ENCODE peak calls at places on chromosomes 6 and 20, in eight cellular contexts. W is adrenal gland, V is Peyer's patch, M is H9, B is pancreas, P is AG04450, K is H1, E is hepatocyte. Y is an unnamed sample. For H3K9me3, the result is how much of the 10 kb centered on the place peaks cover.

GRCh38 chr6:168280899-168281245 is 38.7 kb downstream of the DACT2 start:
- DNase-seq in W (no peak), V (peak), M (no peak), B (no peak), P (no peak), K (no peak), E (no peak), Y (no peak)

GRCh38 chr6:72446427-72446826 is 175.4 kb upstream of the KCNQ5 start:
- DNase-seq in W (no peak), V (no peak), M (no peak), B (no peak), P (no peak), K (no peak), E (peak), Y (no peak)

GRCh38 chr6:12012231-12012565 is at the start of gene HIVEP1:
- DNase-seq in W (peak), V (no peak), M (no peak), B (peak), P (no peak), K (no peak), E (peak), Y (no peak)

GRCh38 chr6:29325777-29326176 is 24.3 kb downstream of the OR14J1 start:
- DNase-seq in W (no peak), V (no peak), M (no peak), B (no peak), P (no peak), K (no peak), E (no peak), Y (no peak)

GRCh38 chr6:118281291-118281690 is 266.8 kb upstream of the PLN start:
- DNase-seq in W (no peak), V (no peak), M (peak), B (no peak), P (no peak), K (no peak), E (no peak), Y (no peak)

GRCh38 chr6:126172151-126172550 is 167.8 kb upstream of the CENPW start:
- DNase-seq in W (no peak), V (no peak), M (no peak), B (no peak), P (no peak), K (no peak), E (no peak), Y (no peak)

GRCh38 chr20:1934578-1935573 is 39.7 kb downstream of the SIRPA start:
- DNase-seq in W (peak), V (peak), M (no peak), B (no peak), P (no peak), K (no peak), E (peak), Y (no peak)

GRCh38 chr6:1316482-1317220 is 4.8 kb downstream of the FOXQ1 start:
- DNase-seq in W (no peak), V (no peak), M (peak), B (no peak), P (no peak), K (peak), E (peak), Y (no peak)

GRCh38 chr6:21666788-21667681 is 73.5 kb downstream of the SOX4 start:
- DNase-seq in W (no peak), V (no peak), M (peak), B (no peak), P (no peak), K (peak), E (peak), Y (no peak)

GRCh38 chr20:39524371-39524911 is 562.3 kb downstream of the DHX35 start:
- DNase-seq in W (no peak), V (no peak), M (no peak), B (no peak), P (no peak), K (no peak), E (peak), Y (no peak)

GRCh38 chr20:30811896-30812671 is 445.4 kb upstream of the DEFB115 start:
- DNase-seq in W (peak), V (peak), M (peak), B (no peak), P (no peak), K (peak), E (no peak), Y (no peak)

GRCh38 chr20:30815577-30816181 is 441.8 kb upstream of the DEFB115 start:
- DNase-seq in W (no peak), V (no peak), M (peak), B (no peak), P (no peak), K (no peak), E (no peak), Y (no peak)

GRCh38 chr20:30812739-30813411 is 444.6 kb upstream of the DEFB115 start:
- DNase-seq in W (no peak), V (no peak), M (no peak), B (no peak), P (no peak), K (no peak), E (no peak), Y (no peak)

GRCh38 chr20:30816182-30816645 is 441.2 kb upstream of the DEFB115 start:
- DNase-seq in W (no peak), V (no peak), M (peak), B (no peak), P (no peak), K (no peak), E (no peak), Y (no peak)
- H3K9me3 ChIP-seq in W (under half), V (under half), M (half or more), B (under half), P (under half), K (half or more), E (under half), Y (under half)

GRCh38 chr6:3852391-3852790 is 3.2 kb downstream of the FAM50B start:
- DNase-seq in W (no peak), V (no peak), M (no peak), B (no peak), P (no peak), K (no peak), E (no peak), Y (no peak)
- H3K9me3 ChIP-seq in W (under half), V (under half), M (under half), B (under half), P (under half), K (under half), E (under half), Y (under half)

GRCh38 chr6:108171291-108171917 is 5.6 kb downstream of the NR2E1 start:
- DNase-seq in W (no peak), V (no peak), M (peak), B (no peak), P (no peak), K (peak), E (no peak), Y (no peak)
- H3K9me3 ChIP-seq in W (under half), V (under half), M (under half), B (under half), P (under half), K (under half), E (under half), Y (under half)

GRCh38 chr6:122491915-122492537 is 20.4 kb upstream of the SERINC1 start:
- DNase-seq in W (peak), V (peak), M (no peak), B (peak), P (peak), K (peak), E (peak), Y (peak)

GRCh38 chr6:122495612-122496011 is 24.0 kb upstream of the SERINC1 start:
- DNase-seq in W (no peak), V (no peak), M (no peak), B (no peak), P (no peak), K (no peak), E (no peak), Y (no peak)

GRCh38 chr6:122494665-122495272 is 23.2 kb upstream of the SERINC1 start:
- DNase-seq in W (no peak), V (no peak), M (no peak), B (no peak), P (no peak), K (no peak), E (no peak), Y (no peak)
- H3K9me3 ChIP-seq in W (under half), V (under half), M (under half), B (under half), P (under half), K (under half), E (under half), Y (under half)

GRCh38 chr20:51298141-51298540 is 244.4 kb downstream of the NFATC2 start:
- DNase-seq in W (no peak), V (no peak), M (no peak), B (no peak), P (no peak), K (no peak), E (no peak), Y (no peak)

GRCh38 chr20:51303731-51304670 is 238.5 kb downstream of the NFATC2 start:
- DNase-seq in W (no peak), V (no peak), M (no peak), B (no peak), P (no peak), K (no peak), E (no peak), Y (no peak)

GRCh38 chr20:51299413-51299812 is 243.1 kb downstream of the NFATC2 start:
- DNase-seq in W (no peak), V (no peak), M (no peak), B (no peak), P (no peak), K (no peak), E (no peak), Y (no peak)

GRCh38 chr20:51301026-51301425 is 241.5 kb downstream of the NFATC2 start:
- DNase-seq in W (no peak), V (no peak), M (no peak), B (no peak), P (no peak), K (no peak), E (no peak), Y (no peak)

DNA sequence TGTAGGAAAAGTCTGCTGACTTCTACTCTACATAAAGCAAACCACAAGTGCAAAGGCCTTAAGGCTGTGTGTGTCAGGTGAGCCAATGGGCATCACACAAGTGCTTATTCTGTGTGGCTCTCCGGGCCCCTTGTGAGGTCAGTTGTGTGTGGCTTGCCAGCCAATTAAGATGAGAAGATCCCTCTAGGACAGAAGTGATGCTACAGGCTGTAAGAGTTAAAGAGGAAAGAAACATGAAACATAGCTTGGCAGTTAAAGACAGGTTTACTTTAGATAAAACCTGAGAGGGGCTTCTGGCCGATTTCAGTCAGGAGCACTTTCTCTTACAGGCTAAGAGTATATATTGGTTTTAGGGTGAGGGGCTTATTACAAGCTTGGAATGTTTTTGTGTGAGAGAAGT is 242.4 kb downstream of the NFATC2 start:
- DNase-seq in W (no peak), V (no peak), M (no peak), B (no peak), P (no peak), K (no peak), E (no peak), Y (no peak)
- H3K9me3 ChIP-seq in W (under half), V (under half), M (under half), B (under half), P (under half), K (under half), E (under half), Y (under half)

GRCh38 chr6:140192018-140192417 is 817.6 kb upstream of the CITED2 start:
- DNase-seq in W (no peak), V (no peak), M (no peak), B (no peak), P (no peak), K (no peak), E (no peak), Y (no peak)
- H3K9me3 ChIP-seq in W (under half), V (under half), M (under half), B (under half), P (under half), K (half or more), E (under half), Y (under half)

DNA sequence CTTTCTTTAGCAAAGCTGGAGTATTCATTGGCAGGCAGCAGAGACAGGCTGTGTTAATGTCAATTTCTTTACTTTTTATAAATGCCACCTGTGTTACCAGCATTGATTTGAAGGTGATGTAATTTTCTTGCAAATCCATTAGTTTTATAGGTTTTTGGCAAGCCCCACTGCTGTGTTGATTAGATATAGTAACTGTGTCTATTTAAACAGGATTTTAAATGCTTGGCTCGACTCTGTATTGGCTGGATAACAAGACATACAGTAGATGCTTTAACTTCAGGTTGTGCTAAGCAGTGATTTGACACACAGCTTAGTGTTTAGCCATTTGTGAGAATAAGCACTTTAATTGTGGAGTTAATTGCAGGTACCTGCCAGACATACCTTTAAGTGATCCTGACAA is 397.3 kb downstream of the HDGFL1 start:
- DNase-seq in W (no peak), V (no peak), M (no peak), B (no peak), P (no peak), K (no peak), E (no peak), Y (no peak)
- H3K9me3 ChIP-seq in W (under half), V (under half), M (under half), B (under half), P (under half), K (under half), E (under half), Y (under half)

GRCh38 chr6:4489538-4489937 is 286.7 kb upstream of the CDYL start:
- DNase-seq in W (no peak), V (no peak), M (no peak), B (no peak), P (no peak), K (no peak), E (peak), Y (no peak)

GRCh38 chr6:4488389-4488788 is 287.8 kb upstream of the CDYL start:
- DNase-seq in W (no peak), V (no peak), M (no peak), B (no peak), P (no peak), K (no peak), E (no peak), Y (no peak)

GRCh38 chr6:4485735-4486134 is 290.5 kb upstream of the CDYL start:
- DNase-seq in W (no peak), V (no peak), M (no peak), B (no peak), P (no peak), K (no peak), E (no peak), Y (no peak)

GRCh38 chr6:4486543-4487319 is 289.5 kb upstream of the CDYL start:
- DNase-seq in W (no peak), V (no peak), M (no peak), B (no peak), P (no peak), K (no peak), E (peak), Y (no peak)

DNA sequence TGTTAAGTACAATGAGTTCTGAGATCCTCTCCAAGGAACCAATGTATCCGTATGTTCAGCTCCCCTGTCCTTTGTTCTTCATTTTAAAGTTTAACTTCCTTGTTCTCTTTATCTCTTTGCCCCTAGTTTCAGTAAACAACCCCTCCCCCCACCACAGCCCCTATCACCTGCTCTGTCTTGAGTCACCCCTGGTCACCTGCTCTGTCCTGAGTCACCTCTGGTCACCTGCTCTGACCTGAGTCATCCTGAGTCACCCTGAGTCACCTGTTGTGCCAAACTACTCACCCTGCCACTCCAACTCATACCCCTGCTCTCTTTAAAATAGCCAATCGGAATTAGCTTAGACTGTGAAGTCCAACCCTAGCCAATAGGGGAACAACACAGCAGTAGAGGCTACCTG is 288.7 kb upstream of the CDYL start:
- DNase-seq in W (no peak), V (no peak), M (peak), B (peak), P (no peak), K (no peak), E (peak), Y (no peak)
- H3K9me3 ChIP-seq in W (under half), V (under half), M (under half), B (under half), P (under half), K (under half), E (under half), Y (under half)

Y was measured in T-helper 17 cell.